ENCODE peak calls at places on chromosomes 13 and 19, in four cellular contexts. B is tibial artery, H is fibroblast of lung, F is fibroblast of pulmonary artery. E is an unnamed sample.

GRCh38 chr13:40640845-40641458 is 25.5 kb downstream of the FOXO1 start:
- DNase-seq in B (no peak), H (no peak), F (no peak), E (no peak)

GRCh38 chr19:3035542-3036118 is 6.5 kb upstream of the TLE2 start:
- DNase-seq in B (peak), H (peak), F (peak), E (peak)

GRCh38 chr13:99916366-99917103 is 55.0 kb downstream of the ZIC5 start:
- DNase-seq in B (no peak), H (peak), F (peak), E (peak)

GRCh38 chr19:17294051-17294891 is 9.0 kb downstream of the ABHD8 start:
- DNase-seq in B (no peak), H (no peak), F (no peak), E (no peak)

GRCh38 chr13:32001392-32001768 is 30.2 kb upstream of the FRY start:
- DNase-seq in B (no peak), H (peak), F (peak), E (peak)

GRCh38 chr13:75661443-75661842 is 25.3 kb downstream of the LMO7 start:
- DNase-seq in B (no peak), H (no peak), F (no peak), E (no peak)

GRCh38 chr13:59837101-59837500 is 326.6 kb downstream of the DIAPH3 start:
- DNase-seq in B (no peak), H (no peak), F (no peak), E (no peak)

GRCh38 chr13:87498681-87499080 is 172.5 kb upstream of the SLITRK5 start:
- DNase-seq in B (no peak), H (peak), F (peak), E (no peak)

GRCh38 chr13:57629391-57629804 is 2.1 kb upstream of the PCDH17 start:
- DNase-seq in B (peak), H (no peak), F (peak), E (no peak)

GRCh38 chr13:41919741-41920487 is 41.0 kb downstream of the VWA8 start:
- DNase-seq in B (no peak), H (no peak), F (no peak), E (no peak)

GRCh38 chr19:56103027-56103614 is 18.0 kb downstream of the ZNF787 start:
- DNase-seq in B (no peak), H (no peak), F (no peak), E (no peak)

GRCh38 chr19:45059258-45059965 is 16.9 kb downstream of the ZNF296 start:
- DNase-seq in B (peak), H (peak), F (peak), E (peak)

GRCh38 chr19:29841559-29842367 is 30.0 kb downstream of the CCNE1 start:
- DNase-seq in B (no peak), H (peak), F (peak), E (no peak)

GRCh38 chr13:29575098-29575497 is 20.4 kb downstream of the SLC7A1 start:
- DNase-seq in B (no peak), H (no peak), F (no peak), E (no peak)

GRCh38 chr19:16470911-16471811 is 609 bp downstream of the EPS15L1 start:
- DNase-seq in B (no peak), H (peak), F (peak), E (no peak)

GRCh38 chr13:114032121-114032799 is 58.4 kb upstream of the C13orf46 start:
- DNase-seq in B (no peak), H (peak), F (peak), E (no peak)

GRCh38 chr13:28355046-28355821 is 139.7 kb downstream of the FLT1 start:
- DNase-seq in B (no peak), H (no peak), F (no peak), E (no peak)

GRCh38 chr13:30142502-30143211 is 164.7 kb downstream of the KATNAL1 start:
- DNase-seq in B (no peak), H (peak), F (peak), E (peak)

GRCh38 chr19:43639507-43640423 is at the start of gene CADM4:
- DNase-seq in B (no peak), H (no peak), F (no peak), E (no peak)

GRCh38 chr19:35213678-35214632 is 14.6 kb downstream of the FAM187B start:
- DNase-seq in B (peak), H (peak), F (peak), E (no peak)

GRCh38 chr19:49328741-49329140 is 3.8 kb upstream of the SLC6A16 start:
- DNase-seq in B (no peak), H (no peak), F (no peak), E (no peak)

GRCh38 chr19:50224986-50225747 is 21.7 kb downstream of the MYH14 start:
- DNase-seq in B (no peak), H (no peak), F (no peak), E (no peak)

GRCh38 chr13:71610876-71611275 is 256.1 kb downstream of the DACH1 start:
- DNase-seq in B (no peak), H (no peak), F (no peak), E (no peak)

GRCh38 chr19:43782311-43782660 is 1.5 kb upstream of the KCNN4 start:
- DNase-seq in B (no peak), H (no peak), F (no peak), E (no peak)

GRCh38 chr19:57465680-57466381 is 8.9 kb upstream of the VN1R1 start:
- DNase-seq in B (no peak), H (no peak), F (peak), E (no peak)

GRCh38 chr19:55605637-55606470 is at the start of gene ZNF865:
- DNase-seq in B (peak), H (peak), F (peak), E (peak)

GRCh38 chr13:113823771-113824170 is 40.1 kb downstream of the GAS6 start:
- DNase-seq in B (no peak), H (no peak), F (no peak), E (no peak)

GRCh38 chr13:101691326-101691725 is 238.9 kb downstream of the ITGBL1 start:
- DNase-seq in B (no peak), H (no peak), F (no peak), E (no peak)

GRCh38 chr13:24181991-24182702 is 21.6 kb downstream of the SPATA13 start:
- DNase-seq in B (no peak), H (no peak), F (no peak), E (no peak)

GRCh38 chr13:52838433-52839107 is 9.9 kb downstream of the PCDH8 start:
- DNase-seq in B (no peak), H (no peak), F (no peak), E (no peak)

DNA sequence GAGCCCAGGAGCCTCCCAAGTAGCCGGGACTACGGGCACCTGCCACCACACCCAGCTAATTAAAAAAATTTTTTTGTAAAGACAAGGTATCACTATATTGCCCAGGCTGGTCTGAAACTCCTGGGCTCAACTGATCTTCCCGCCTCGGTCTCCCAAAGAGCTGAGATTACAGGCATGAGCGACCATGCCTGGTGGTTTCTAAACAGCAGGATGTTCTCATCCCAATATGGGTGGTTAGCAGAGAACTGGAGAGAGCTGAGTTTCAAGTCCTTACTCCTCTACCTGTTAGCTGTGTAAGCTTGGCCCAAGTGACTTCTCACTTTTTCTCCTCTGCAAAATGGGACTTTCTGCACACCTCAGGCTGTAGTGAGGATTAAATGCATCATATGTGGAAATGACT is 8.0 kb downstream of the TMEM91 start:
- DNase-seq in B (no peak), H (no peak), F (no peak), E (no peak)
- TF ChIP-seq CTCF in B (no peak), H (no peak), F (no peak), E (no peak)

GRCh38 chr13:91017669-91018053 is 329.8 kb upstream of the MIR17HG start:
- DNase-seq in B (no peak), H (peak), F (no peak), E (no peak)

GRCh38 chr13:91014696-91015095 is 332.8 kb upstream of the MIR17HG start:
- DNase-seq in B (no peak), H (no peak), F (peak), E (no peak)

GRCh38 chr13:91020635-91021034 is 326.9 kb upstream of the MIR17HG start:
- DNase-seq in B (no peak), H (no peak), F (no peak), E (no peak)

DNA sequence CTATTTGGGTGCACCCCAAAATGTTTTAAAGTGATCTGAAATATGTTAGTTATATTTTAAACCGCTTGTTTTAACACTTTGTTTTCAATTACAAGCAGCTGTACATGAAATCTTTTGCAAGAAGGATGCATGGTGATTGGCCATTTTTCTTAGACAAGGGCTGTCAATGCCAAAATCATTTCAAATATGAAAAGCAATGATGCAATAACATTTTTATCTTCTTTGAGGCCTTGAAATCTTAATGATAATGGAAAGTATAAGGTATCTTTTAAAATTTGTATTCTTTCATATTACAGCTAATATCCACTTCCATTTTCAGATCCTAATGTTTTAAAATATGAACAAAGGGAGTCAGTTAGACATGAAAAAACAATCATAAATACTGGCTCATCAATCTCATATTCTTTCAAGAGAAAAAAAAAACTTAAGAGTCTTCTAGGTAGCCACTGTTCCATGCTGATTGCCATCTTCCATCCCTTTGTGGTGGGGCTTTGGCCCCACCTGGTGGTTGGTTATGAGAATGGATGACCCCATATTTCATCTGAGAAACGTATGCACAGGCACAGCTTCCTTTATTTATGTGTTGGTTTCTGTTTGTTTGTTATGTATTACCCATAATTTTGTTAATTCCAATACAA is 330.3 kb upstream of the MIR17HG start:
- DNase-seq in B (no peak), H (peak), F (peak), E (no peak)
- TF ChIP-seq CTCF in B (peak), H (peak), F (peak), E (peak)

DNA sequence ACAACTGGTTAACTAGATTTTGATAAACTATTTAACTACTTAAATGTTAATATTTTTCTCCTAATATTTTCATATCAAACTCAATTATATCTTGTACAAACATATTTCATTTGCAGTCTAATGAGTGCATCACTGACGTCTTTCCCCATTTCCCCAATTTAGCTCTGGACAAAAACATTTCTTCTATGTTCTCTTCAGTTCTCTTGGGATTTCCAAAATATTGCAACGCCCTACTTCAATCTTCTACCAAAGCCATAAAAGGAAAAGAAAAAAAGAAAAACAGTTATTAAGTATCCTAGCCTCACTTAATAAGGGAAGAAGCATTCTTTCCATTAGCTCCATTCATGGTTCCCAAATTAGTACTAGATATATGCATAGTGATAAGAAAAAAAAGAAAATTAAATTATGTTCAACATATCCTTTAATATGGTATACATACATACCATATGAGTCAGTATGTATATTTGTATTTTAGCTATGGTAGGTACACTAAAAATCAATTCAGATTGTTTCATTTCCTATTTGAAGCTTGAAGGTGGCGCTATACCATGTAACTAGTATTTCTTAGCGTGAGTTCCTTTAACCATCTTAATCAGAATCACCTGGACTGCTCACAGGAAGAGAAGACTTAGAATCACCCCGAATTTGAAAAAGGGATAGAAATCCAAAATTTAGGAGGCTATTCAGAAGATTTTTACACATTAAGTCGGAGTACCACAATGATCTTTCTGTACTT is 9.9 kb downstream of the FBXL3 start:
- DNase-seq in B (no peak), H (no peak), F (no peak), E (no peak)
- TF ChIP-seq CTCF in B (no peak), H (no peak), F (no peak), E (no peak)

GRCh38 chr13:50990540-50991506 is 81.2 kb downstream of the RNASEH2B start:
- DNase-seq in B (no peak), H (peak), F (peak), E (no peak)

GRCh38 chr13:50993371-50993770 is 83.8 kb downstream of the RNASEH2B start:
- DNase-seq in B (no peak), H (no peak), F (no peak), E (no peak)

GRCh38 chr13:50990050-50990449 is 80.5 kb downstream of the RNASEH2B start:
- DNase-seq in B (no peak), H (no peak), F (no peak), E (no peak)

GRCh38 chr13:50991624-50992610 is 82.3 kb downstream of the RNASEH2B start:
- DNase-seq in B (no peak), H (no peak), F (no peak), E (no peak)

GRCh38 chr13:50989476-50989875 is 79.9 kb downstream of the RNASEH2B start:
- DNase-seq in B (no peak), H (peak), F (peak), E (no peak)
- TF ChIP-seq CTCF in B (no peak), H (peak), F (peak), E (no peak)

GRCh38 chr19:4829001-4829712 is 2.4 kb downstream of the TICAM1 start:
- DNase-seq in B (no peak), H (no peak), F (no peak), E (no peak)
- TF ChIP-seq CTCF in B (no peak), H (no peak), F (no peak), E (no peak)

DNA sequence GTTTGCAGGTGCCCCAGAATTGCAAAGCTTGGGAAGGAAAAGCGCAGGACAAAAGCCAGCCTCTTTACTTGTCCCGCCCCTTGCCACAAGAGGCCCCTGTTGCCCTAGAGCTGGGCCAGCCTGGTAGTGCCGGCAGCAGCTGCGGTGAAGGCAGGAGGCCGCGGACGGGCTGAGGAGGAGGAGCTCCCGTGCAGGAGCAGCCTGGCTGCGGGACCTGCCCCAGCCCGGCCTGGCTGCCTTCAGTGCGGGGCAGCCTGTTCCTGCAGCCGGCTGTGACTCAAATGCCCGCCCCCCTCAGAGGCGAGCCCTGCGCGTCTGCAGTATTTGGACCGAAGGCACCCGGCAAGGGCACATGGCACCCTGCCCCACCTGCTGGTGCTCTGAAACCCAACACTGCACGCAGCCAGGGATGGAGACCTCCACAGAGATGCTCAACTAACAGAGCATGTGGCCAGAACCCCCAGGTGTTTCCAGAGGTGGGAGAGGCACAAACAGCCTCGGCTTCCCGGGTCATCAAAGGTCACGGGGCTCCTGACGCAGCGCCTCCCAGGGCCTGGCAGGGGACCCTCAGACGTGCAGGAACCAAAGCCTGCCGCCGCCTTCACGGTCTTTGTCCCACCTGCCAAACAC is 29.7 kb downstream of the NAXD start:
- DNase-seq in B (peak), H (peak), F (peak), E (peak)
- TF ChIP-seq CTCF in B (peak), H (peak), F (peak), E (no peak)

GRCh38 chr19:33618884-33619283 is 2.9 kb upstream of the CHST8 start:
- DNase-seq in B (no peak), H (no peak), F (no peak), E (no peak)
- TF ChIP-seq CTCF in B (no peak), H (no peak), F (no peak), E (no peak)

DNA sequence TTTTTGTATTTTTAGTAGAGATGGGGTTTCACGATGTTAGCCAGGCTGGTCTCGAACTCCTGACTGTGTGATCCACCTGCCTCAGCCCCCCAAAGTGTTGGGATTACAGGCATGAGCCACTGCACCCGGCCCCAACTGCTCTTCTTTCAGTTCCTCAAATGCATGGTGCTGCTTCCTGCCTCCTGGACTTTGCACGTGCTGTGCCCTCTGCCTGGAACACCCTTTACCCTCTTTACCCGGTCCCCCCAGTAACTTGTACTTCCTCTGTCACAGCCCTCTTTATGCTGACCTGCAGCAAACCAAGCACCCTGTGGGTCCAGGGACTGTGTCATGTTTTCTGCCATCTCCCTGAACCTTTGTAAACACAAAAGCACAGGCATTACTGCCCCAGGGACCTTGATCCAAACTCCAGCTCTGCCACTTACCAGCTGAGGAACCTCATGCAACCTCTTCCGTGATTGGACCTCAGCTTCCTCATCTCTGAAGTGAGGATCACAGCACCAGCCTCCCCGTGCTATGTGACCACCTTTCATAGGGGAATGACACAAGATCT is 3.8 kb downstream of the BLVRB start:
- DNase-seq in B (no peak), H (no peak), F (no peak), E (no peak)
- TF ChIP-seq CTCF in B (no peak), H (no peak), F (no peak), E (no peak)

GRCh38 chr19:10551698-10552301 is 8.1 kb downstream of the ATG4D start:
- DNase-seq in B (no peak), H (no peak), F (peak), E (no peak)
- TF ChIP-seq CTCF in B (no peak), H (no peak), F (peak), E (peak)

DNA sequence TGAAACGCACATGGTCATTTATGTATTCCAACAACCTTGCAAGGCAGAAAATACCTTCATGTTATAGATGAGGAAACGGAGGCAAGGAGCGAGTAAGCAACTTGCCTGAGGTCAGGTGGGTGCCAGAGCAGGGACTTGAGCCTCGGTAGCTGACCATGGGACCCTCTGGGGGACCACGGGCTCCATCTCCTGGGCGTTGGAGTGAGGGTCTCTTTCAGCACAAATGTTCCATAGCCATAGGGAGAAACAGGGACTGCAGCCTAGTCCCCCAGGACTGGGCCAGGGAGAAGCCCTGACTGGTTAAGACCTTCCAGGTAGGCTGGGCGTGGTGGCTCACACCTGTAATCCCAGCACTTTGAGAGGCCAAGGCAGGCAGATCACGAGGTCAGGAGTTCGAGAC is 38.4 kb upstream of the ADGRE5 start:
- DNase-seq in B (no peak), H (no peak), F (no peak), E (no peak)
- TF ChIP-seq CTCF in B (no peak), H (no peak), F (no peak), E (no peak)